ENCODE peak calls at places on chromosomes 1 and 21, in six cellular contexts. One of them, this sample, is unnamed.

GRCh38 chr1:87224209-87224608 is 104.5 kb upstream of the LMO4 start:
- DNase-seq in tibial artery: no peak
- DNase-seq in psoas muscle: no peak
- DNase-seq in aorta: no peak
- DNase-seq in fibroblast of mammary gland: peak
- DNase-seq in H7: no peak
- DNase-seq in this sample: no peak

GRCh38 chr1:153799566-153800465 is 24.6 kb downstream of the SLC27A3 start:
- DNase-seq in H7: peak
- DNase-seq in fibroblast of mammary gland: no peak
- DNase-seq in psoas muscle: no peak
- DNase-seq in tibial artery: peak
- DNase-seq in aorta: no peak
- DNase-seq in this sample: peak

GRCh38 chr1:14404847-14405246 is 193.6 kb upstream of the KAZN start:
- DNase-seq in psoas muscle: no peak
- DNase-seq in fibroblast of mammary gland: no peak
- DNase-seq in aorta: no peak
- DNase-seq in H7: peak
- DNase-seq in tibial artery: no peak
- DNase-seq in this sample: no peak

GRCh38 chr1:151574575-151575529 is 34.7 kb downstream of the TUFT1 start:
- DNase-seq in aorta: peak
- DNase-seq in fibroblast of mammary gland: peak
- DNase-seq in tibial artery: no peak
- DNase-seq in psoas muscle: no peak
- DNase-seq in H7: no peak
- DNase-seq in this sample: no peak

GRCh38 chr1:111271464-111271801 is 19.2 kb upstream of the CHIA start:
- DNase-seq in H7: peak
- DNase-seq in psoas muscle: no peak
- DNase-seq in aorta: no peak
- DNase-seq in tibial artery: no peak
- DNase-seq in fibroblast of mammary gland: no peak
- DNase-seq in this sample: no peak

GRCh38 chr1:24112381-24113169 is 640 bp upstream of the MYOM3 start:
- DNase-seq in H7: peak
- DNase-seq in aorta: peak
- DNase-seq in tibial artery: peak
- DNase-seq in psoas muscle: peak
- DNase-seq in fibroblast of mammary gland: peak
- DNase-seq in this sample: peak

GRCh38 chr1:9129391-9130041 is 614 bp upstream of the GPR157 start:
- DNase-seq in tibial artery: peak
- DNase-seq in fibroblast of mammary gland: peak
- DNase-seq in H7: peak
- DNase-seq in psoas muscle: peak
- DNase-seq in aorta: peak
- DNase-seq in this sample: peak

GRCh38 chr1:156500847-156501686 is 492 bp upstream of the MEF2D start:
- DNase-seq in aorta: peak
- DNase-seq in psoas muscle: peak
- DNase-seq in tibial artery: peak
- DNase-seq in H7: peak
- DNase-seq in fibroblast of mammary gland: peak
- DNase-seq in this sample: peak

GRCh38 chr21:34553199-34553952 is 41.4 kb upstream of the KCNE1 start:
- DNase-seq in H7: peak
- DNase-seq in fibroblast of mammary gland: peak
- DNase-seq in psoas muscle: no peak
- DNase-seq in tibial artery: no peak
- DNase-seq in aorta: no peak
- DNase-seq in this sample: no peak

GRCh38 chr1:51487628-51488027 is 31.4 kb downstream of the EPS15 start:
- DNase-seq in psoas muscle: no peak
- DNase-seq in H7: no peak
- DNase-seq in aorta: no peak
- DNase-seq in tibial artery: no peak
- DNase-seq in fibroblast of mammary gland: no peak
- DNase-seq in this sample: no peak

GRCh38 chr1:246724001-246724724 is at the start of gene SCCPDH:
- DNase-seq in fibroblast of mammary gland: peak
- DNase-seq in tibial artery: peak
- DNase-seq in H7: peak
- DNase-seq in aorta: peak
- DNase-seq in psoas muscle: peak
- DNase-seq in this sample: peak

GRCh38 chr1:161139765-161140164 is 7.3 kb upstream of the DEDD start:
- DNase-seq in fibroblast of mammary gland: peak
- DNase-seq in aorta: no peak
- DNase-seq in H7: peak
- DNase-seq in tibial artery: peak
- DNase-seq in psoas muscle: no peak
- DNase-seq in this sample: no peak

GRCh38 chr1:203467550-203467921 is 8.1 kb upstream of the PRELP start:
- DNase-seq in aorta: peak
- DNase-seq in tibial artery: peak
- DNase-seq in H7: no peak
- DNase-seq in psoas muscle: peak
- DNase-seq in fibroblast of mammary gland: peak
- DNase-seq in this sample: peak

GRCh38 chr1:91997607-91998195 is 32.1 kb upstream of the EPHX4 start:
- DNase-seq in aorta: no peak
- DNase-seq in fibroblast of mammary gland: peak
- DNase-seq in psoas muscle: no peak
- DNase-seq in H7: peak
- DNase-seq in tibial artery: no peak
- DNase-seq in this sample: no peak

GRCh38 chr1:245516178-245516829 is 361.5 kb downstream of the KIF26B start:
- DNase-seq in psoas muscle: no peak
- DNase-seq in H7: no peak
- DNase-seq in tibial artery: no peak
- DNase-seq in aorta: no peak
- DNase-seq in fibroblast of mammary gland: peak
- DNase-seq in this sample: no peak

GRCh38 chr1:155989242-155989991 is 11.1 kb upstream of the ARHGEF2 start:
- DNase-seq in aorta: peak
- DNase-seq in tibial artery: peak
- DNase-seq in psoas muscle: peak
- DNase-seq in fibroblast of mammary gland: peak
- DNase-seq in H7: peak
- DNase-seq in this sample: peak

GRCh38 chr1:17948594-17948993 is 159.0 kb upstream of the IGSF21 start:
- DNase-seq in tibial artery: no peak
- DNase-seq in fibroblast of mammary gland: no peak
- DNase-seq in H7: peak
- DNase-seq in psoas muscle: no peak
- DNase-seq in aorta: no peak
- DNase-seq in this sample: no peak

DNA sequence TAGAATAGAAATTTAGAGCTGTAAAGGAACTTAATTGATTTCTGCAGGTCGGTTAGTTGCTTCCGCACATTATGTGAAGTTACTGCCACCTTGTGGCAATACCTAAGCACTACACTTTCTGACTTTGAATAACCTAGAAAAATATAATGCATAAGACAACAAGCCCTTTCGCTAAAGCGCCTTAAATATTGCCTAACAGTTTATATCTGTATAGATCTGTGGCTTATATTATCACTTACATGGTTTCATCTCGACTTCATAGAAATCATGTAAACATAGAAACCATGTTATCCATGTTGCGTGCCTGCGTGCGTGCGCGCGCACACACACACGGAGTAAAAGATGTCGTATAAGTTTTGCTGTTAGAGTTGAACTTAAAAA is 10.9 kb upstream of the IFI16 start:
- DNase-seq in H7: peak
- DNase-seq in fibroblast of mammary gland: peak
- DNase-seq in psoas muscle: peak
- DNase-seq in aorta: peak
- DNase-seq in tibial artery: peak
- DNase-seq in this sample: peak
- H3K4me3 ChIP-seq in H7: peak
- H3K4me3 ChIP-seq in fibroblast of mammary gland: peak
- H3K4me3 ChIP-seq in psoas muscle: peak
- H3K4me3 ChIP-seq in aorta: peak
- H3K4me3 ChIP-seq in tibial artery: peak
- H3K4me3 ChIP-seq in this sample: peak

GRCh38 chr1:102562380-102562779 is 545.9 kb downstream of the COL11A1 start:
- DNase-seq in tibial artery: no peak
- DNase-seq in psoas muscle: no peak
- DNase-seq in aorta: no peak
- DNase-seq in H7: no peak
- DNase-seq in fibroblast of mammary gland: no peak
- DNase-seq in this sample: no peak
- H3K4me3 ChIP-seq in tibial artery: no peak
- H3K4me3 ChIP-seq in psoas muscle: no peak
- H3K4me3 ChIP-seq in aorta: no peak
- H3K4me3 ChIP-seq in H7: no peak
- H3K4me3 ChIP-seq in fibroblast of mammary gland: no peak
- H3K4me3 ChIP-seq in this sample: no peak

DNA sequence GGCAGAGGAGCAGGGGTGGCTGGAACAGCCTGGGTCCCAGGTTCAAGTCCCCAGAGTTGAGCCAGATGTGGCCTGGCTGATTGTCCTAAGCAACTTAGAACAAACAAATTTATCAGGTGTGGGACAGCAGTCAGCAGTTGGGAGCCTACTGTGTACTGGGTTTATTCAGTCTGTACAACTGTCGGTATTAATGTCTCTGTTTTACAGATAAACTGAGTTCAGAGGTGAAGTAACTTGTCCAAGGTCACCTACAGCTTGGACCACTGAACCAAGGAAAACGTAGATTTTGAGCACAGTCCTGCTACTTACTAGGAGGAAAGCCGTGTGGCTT is 14.6 kb upstream of the TRIM63 start:
- DNase-seq in tibial artery: no peak
- DNase-seq in H7: no peak
- DNase-seq in fibroblast of mammary gland: no peak
- DNase-seq in aorta: no peak
- DNase-seq in psoas muscle: no peak
- DNase-seq in this sample: no peak
- H3K4me3 ChIP-seq in tibial artery: no peak
- H3K4me3 ChIP-seq in H7: no peak
- H3K4me3 ChIP-seq in fibroblast of mammary gland: no peak
- H3K4me3 ChIP-seq in aorta: no peak
- H3K4me3 ChIP-seq in psoas muscle: no peak
- H3K4me3 ChIP-seq in this sample: no peak

GRCh38 chr1:192382758-192383157 is 66.0 kb downstream of the RGS21 start:
- DNase-seq in H7: no peak
- DNase-seq in tibial artery: no peak
- DNase-seq in fibroblast of mammary gland: no peak
- DNase-seq in psoas muscle: no peak
- DNase-seq in aorta: no peak
- DNase-seq in this sample: no peak
- H3K4me3 ChIP-seq in H7: no peak
- H3K4me3 ChIP-seq in tibial artery: no peak
- H3K4me3 ChIP-seq in fibroblast of mammary gland: no peak
- H3K4me3 ChIP-seq in psoas muscle: no peak
- H3K4me3 ChIP-seq in aorta: no peak
- H3K4me3 ChIP-seq in this sample: no peak

GRCh38 chr1:113983826-113984225 is 4.6 kb downstream of the OLFML3 start:
- DNase-seq in psoas muscle: no peak
- DNase-seq in aorta: no peak
- DNase-seq in H7: no peak
- DNase-seq in fibroblast of mammary gland: no peak
- DNase-seq in tibial artery: no peak
- DNase-seq in this sample: no peak

GRCh38 chr1:113980120-113980519 is 846 bp downstream of the OLFML3 start:
- DNase-seq in H7: no peak
- DNase-seq in aorta: peak
- DNase-seq in fibroblast of mammary gland: peak
- DNase-seq in psoas muscle: peak
- DNase-seq in tibial artery: peak
- DNase-seq in this sample: peak

GRCh38 chr1:113981962-113982931 is 3.0 kb downstream of the OLFML3 start:
- DNase-seq in H7: peak
- DNase-seq in tibial artery: peak
- DNase-seq in aorta: peak
- DNase-seq in psoas muscle: peak
- DNase-seq in fibroblast of mammary gland: peak
- DNase-seq in this sample: peak

GRCh38 chr1:113984710-113985109 is 5.4 kb downstream of the OLFML3 start:
- DNase-seq in aorta: no peak
- DNase-seq in fibroblast of mammary gland: no peak
- DNase-seq in psoas muscle: no peak
- DNase-seq in H7: no peak
- DNase-seq in tibial artery: no peak
- DNase-seq in this sample: peak

GRCh38 chr1:113982955-113983742 is 3.9 kb downstream of the OLFML3 start:
- DNase-seq in psoas muscle: no peak
- DNase-seq in H7: no peak
- DNase-seq in aorta: no peak
- DNase-seq in fibroblast of mammary gland: no peak
- DNase-seq in tibial artery: no peak
- DNase-seq in this sample: peak
- H3K4me3 ChIP-seq in psoas muscle: peak
- H3K4me3 ChIP-seq in H7: no peak
- H3K4me3 ChIP-seq in aorta: peak
- H3K4me3 ChIP-seq in fibroblast of mammary gland: peak
- H3K4me3 ChIP-seq in tibial artery: peak
- H3K4me3 ChIP-seq in this sample: peak

DNA sequence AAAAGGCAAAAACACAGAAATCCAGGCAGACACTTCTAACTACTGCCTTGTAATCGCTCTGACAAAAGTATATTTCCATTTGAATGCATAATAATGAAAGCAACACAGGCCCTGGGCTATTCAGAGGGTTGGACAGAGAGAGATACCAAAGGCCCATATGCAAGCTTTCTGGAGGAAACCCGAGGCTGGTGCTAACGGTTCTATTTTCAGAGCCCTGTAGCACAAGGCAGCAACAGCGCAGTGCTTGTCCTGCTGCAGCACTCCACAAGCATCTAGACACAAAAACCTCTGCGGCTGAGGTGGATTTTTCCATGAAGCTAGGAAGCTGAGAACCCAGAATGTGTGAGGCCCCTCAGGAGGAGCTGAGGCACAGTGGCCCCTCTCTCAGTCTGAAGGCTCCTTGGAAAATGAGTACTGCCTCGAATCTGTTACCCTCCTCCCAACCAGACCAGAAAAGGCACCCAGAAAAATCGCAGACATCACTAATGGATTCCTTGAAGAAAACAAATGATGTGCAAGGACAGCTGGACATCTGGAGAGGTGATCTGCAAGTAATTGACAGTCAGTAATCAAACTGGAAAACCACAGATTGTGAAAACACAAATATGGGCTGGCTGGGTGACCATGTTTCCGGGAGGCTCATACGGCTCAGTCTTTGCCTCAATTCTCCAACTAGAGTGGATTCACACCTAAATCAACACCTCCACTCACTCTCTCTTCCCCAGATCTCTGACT is 54.0 kb downstream of the COLGALT2 start:
- DNase-seq in aorta: no peak
- DNase-seq in H7: no peak
- DNase-seq in psoas muscle: no peak
- DNase-seq in tibial artery: no peak
- DNase-seq in fibroblast of mammary gland: no peak
- DNase-seq in this sample: no peak
- H3K4me3 ChIP-seq in aorta: no peak
- H3K4me3 ChIP-seq in H7: no peak
- H3K4me3 ChIP-seq in psoas muscle: no peak
- H3K4me3 ChIP-seq in tibial artery: no peak
- H3K4me3 ChIP-seq in fibroblast of mammary gland: no peak
- H3K4me3 ChIP-seq in this sample: no peak

This sample was measured in right cardiac atrium.